ENCODE peak calls at places on chromosomes 4 and X, in five cellular contexts. U, W, Z, B and Q are unnamed samples.

GRCh38 chr4:15149842-15150592 is 147.7 kb downstream of the CPEB2 start:
- DNase-seq in U (peak), W (peak), Z (peak), B (peak), Q (peak)

GRCh38 chrX:150316564-150316963 is 46.6 kb upstream of the MAMLD1 start:
- DNase-seq in U (no peak), W (no peak), Z (peak), B (peak), Q (no peak)

GRCh38 chr4:23768541-23768940 is 121.3 kb downstream of the PPARGC1A start:
- DNase-seq in U (no peak), W (no peak), Z (no peak), B (no peak), Q (no peak)

GRCh38 chrX:56761167-56761566 is 32.1 kb downstream of the NBDY start:
- DNase-seq in U (no peak), W (peak), Z (no peak), B (no peak), Q (no peak)

GRCh38 chr4:25787891-25788331 is 74.9 kb downstream of the SEL1L3 start:
- DNase-seq in U (no peak), W (no peak), Z (peak), B (no peak), Q (no peak)

GRCh38 chrX:110316351-110317078 is 1.4 kb downstream of the AMMECR1 start:
- DNase-seq in U (no peak), W (no peak), Z (no peak), B (no peak), Q (no peak)

GRCh38 chr4:95798727-95799126 is 41.2 kb upstream of the PDHA2 start:
- DNase-seq in U (no peak), W (no peak), Z (no peak), B (no peak), Q (no peak)

GRCh38 chr4:45502471-45502870 is 621.4 kb downstream of the GABRG1 start:
- DNase-seq in U (no peak), W (no peak), Z (no peak), B (no peak), Q (no peak)

GRCh38 chrX:148049441-148049840 is 68.3 kb downstream of the FMR1NB start:
- DNase-seq in U (peak), W (no peak), Z (no peak), B (no peak), Q (peak)

GRCh38 chr4:55547461-55547770 is 707 bp upstream of the CLOCK start:
- DNase-seq in U (no peak), W (no peak), Z (no peak), B (no peak), Q (no peak)

GRCh38 chr4:101961144-101961543 is 170.6 kb downstream of the BANK1 start:
- DNase-seq in U (no peak), W (no peak), Z (no peak), B (no peak), Q (no peak)

GRCh38 chr4:40190465-40190864 is 6.4 kb upstream of the RHOH start:
- DNase-seq in U (no peak), W (no peak), Z (no peak), B (no peak), Q (no peak)

GRCh38 chrX:75522565-75523411 is at the start of gene ZDHHC15:
- DNase-seq in U (peak), W (peak), Z (no peak), B (peak), Q (no peak)

GRCh38 chr4:105471566-105472176 is 2.2 kb downstream of the PPA2 start:
- DNase-seq in U (peak), W (peak), Z (peak), B (peak), Q (peak)

GRCh38 chr4:17723648-17724047 is 57.8 kb downstream of the FAM184B start:
- DNase-seq in U (no peak), W (no peak), Z (no peak), B (no peak), Q (no peak)

GRCh38 chr4:6941796-6942195 is 32.2 kb downstream of the TBC1D14 start:
- DNase-seq in U (no peak), W (no peak), Z (no peak), B (no peak), Q (no peak)

GRCh38 chr4:40152642-40153041 is 44.2 kb upstream of the RHOH start:
- DNase-seq in U (no peak), W (no peak), Z (no peak), B (no peak), Q (no peak)

GRCh38 chr4:53450773-53451172 is 73.3 kb downstream of the FIP1L1 start:
- DNase-seq in U (no peak), W (no peak), Z (no peak), B (no peak), Q (no peak)

GRCh38 chr4:93409035-93409434 is 419.5 kb upstream of the ATOH1 start:
- DNase-seq in U (no peak), W (no peak), Z (no peak), B (no peak), Q (no peak)

GRCh38 chr4:78596111-78596742 is 44.7 kb downstream of the ANXA3 start:
- DNase-seq in U (no peak), W (peak), Z (no peak), B (no peak), Q (no peak)

GRCh38 chr4:67320645-67321044 is 224.7 kb downstream of the CENPC start:
- DNase-seq in U (no peak), W (no peak), Z (no peak), B (no peak), Q (no peak)

GRCh38 chr4:140626982-140627381 is 58.2 kb upstream of the UCP1 start:
- DNase-seq in U (no peak), W (no peak), Z (no peak), B (no peak), Q (no peak)

GRCh38 chr4:8494218-8494617 is 53.6 kb downstream of the TRMT44 start:
- DNase-seq in U (no peak), W (no peak), Z (no peak), B (no peak), Q (no peak)

GRCh38 chr4:184854673-184855072 is 28.9 kb upstream of the ACSL1 start:
- DNase-seq in U (peak), W (peak), Z (no peak), B (no peak), Q (peak)

GRCh38 chr4:107826427-107826980 is 1.8 kb downstream of the SGMS2 start:
- DNase-seq in U (no peak), W (no peak), Z (no peak), B (no peak), Q (no peak)

GRCh38 chrX:119427024-119427794 is 28.1 kb downstream of the SLC25A43 start:
- DNase-seq in U (peak), W (peak), Z (peak), B (no peak), Q (peak)

GRCh38 chrX:154712781-154713391 is 38.0 kb downstream of the GAB3 start:
- DNase-seq in U (peak), W (no peak), Z (no peak), B (no peak), Q (peak)

GRCh38 chr4:137881641-137882040 is 349.3 kb upstream of the PCDH18 start:
- DNase-seq in U (no peak), W (no peak), Z (no peak), B (no peak), Q (no peak)

GRCh38 chr4:175646802-175647201 is 165.3 kb downstream of the GPM6A start:
- DNase-seq in U (no peak), W (no peak), Z (no peak), B (no peak), Q (no peak)

GRCh38 chr4:107258359-107258758 is 222.2 kb upstream of the DKK2 start:
- DNase-seq in U (no peak), W (no peak), Z (no peak), B (no peak), Q (no peak)

GRCh38 chr4:65654976-65655375 is 15.3 kb downstream of the EPHA5 start:
- DNase-seq in U (no peak), W (no peak), Z (no peak), B (no peak), Q (no peak)

GRCh38 chrX:56797966-56798711 is 69.1 kb downstream of the NBDY start:
- DNase-seq in U (peak), W (no peak), Z (peak), B (no peak), Q (no peak)

GRCh38 chr4:138401330-138401729 is 159.2 kb upstream of the SLC7A11 start:
- DNase-seq in U (no peak), W (no peak), Z (no peak), B (peak), Q (no peak)

GRCh38 chrX:39611468-39611867 is 486.3 kb downstream of the BCOR start:
- DNase-seq in U (no peak), W (no peak), Z (no peak), B (no peak), Q (no peak)

GRCh38 chrX:79138658-79139241 is 5.7 kb upstream of the GPR174 start:
- DNase-seq in U (peak), W (peak), Z (no peak), B (no peak), Q (peak)

GRCh38 chrX:19046343-19047215 is 62.7 kb upstream of the PHKA2 start:
- DNase-seq in U (no peak), W (no peak), Z (no peak), B (no peak), Q (no peak)

GRCh38 chrX:129606918-129607317 is 47.8 kb downstream of the APLN start:
- DNase-seq in U (peak), W (peak), Z (no peak), B (peak), Q (peak)

DNA sequence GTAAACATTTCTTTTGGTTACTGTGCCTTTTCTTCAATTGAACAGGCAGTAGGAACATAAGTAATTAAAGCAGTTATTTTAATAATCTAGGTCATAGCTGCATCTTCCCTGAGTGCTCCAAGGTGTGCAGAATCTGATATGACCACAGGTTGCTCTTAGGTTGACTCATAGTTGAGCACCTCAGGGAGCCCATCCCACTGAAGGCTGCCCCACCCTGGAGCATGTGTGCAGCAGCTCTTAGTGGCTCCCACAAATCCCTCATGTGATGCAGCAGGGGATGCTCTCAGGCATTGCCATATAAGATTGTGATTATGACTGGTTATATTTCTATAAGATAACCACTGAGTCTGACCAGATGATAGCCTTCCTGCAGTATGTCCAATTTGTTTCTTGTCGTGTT is 72.3 kb downstream of the ZNF518B start:
- DNase-seq in U (no peak), W (no peak), Z (no peak), B (no peak), Q (no peak)
- TF ChIP-seq CTCF in U (no peak), W (no peak), Z (no peak), B (no peak), Q (no peak)

DNA sequence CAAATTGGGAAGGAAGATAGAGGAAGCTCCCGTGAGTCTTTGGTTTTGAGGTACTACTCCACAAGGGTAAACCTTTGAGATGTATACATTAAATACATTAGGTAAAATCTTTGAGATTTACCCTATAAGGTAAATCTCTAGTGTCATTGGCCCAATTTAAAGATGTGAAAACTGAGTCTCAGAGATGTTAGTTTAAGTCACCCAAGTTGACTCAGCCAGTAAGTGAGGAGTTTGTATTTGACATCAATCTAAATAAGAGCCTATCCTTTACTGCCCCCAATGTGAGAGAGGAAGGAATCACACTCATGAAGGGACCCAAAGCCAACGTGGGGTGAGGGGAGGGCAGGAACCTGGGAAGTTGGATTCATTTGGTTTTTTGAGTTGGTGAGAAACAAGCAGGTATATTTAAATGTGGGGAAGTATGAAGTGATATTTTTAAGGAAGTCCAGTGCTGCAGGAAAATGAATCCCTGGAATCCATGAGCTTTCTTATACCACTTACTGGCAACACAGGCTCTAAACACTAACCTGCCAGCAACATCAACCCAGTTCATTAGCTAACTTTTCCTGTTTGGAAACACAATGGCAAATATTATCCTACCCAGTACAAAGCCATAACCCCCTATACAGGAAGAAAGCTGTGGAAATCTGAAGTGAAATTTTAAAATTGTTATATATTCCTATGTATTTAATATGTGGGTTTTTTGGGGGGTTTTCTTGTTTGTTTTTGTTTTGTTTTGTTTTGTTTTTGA is 55.3 kb downstream of the PALLD start:
- DNase-seq in U (no peak), W (no peak), Z (no peak), B (no peak), Q (no peak)
- TF ChIP-seq CTCF in U (no peak), W (peak), Z (no peak), B (no peak), Q (no peak)

GRCh38 chr4:151407018-151407417 is 2.0 kb upstream of the FHIP1A start:
- DNase-seq in U (no peak), W (no peak), Z (no peak), B (no peak), Q (no peak)

GRCh38 chr4:151409470-151410313 is 716 bp downstream of the FHIP1A start:
- DNase-seq in U (no peak), W (peak), Z (peak), B (peak), Q (no peak)

GRCh38 chr4:151408380-151408629 is 671 bp upstream of the FHIP1A start:
- DNase-seq in U (peak), W (no peak), Z (no peak), B (no peak), Q (no peak)

GRCh38 chr4:151407466-151408379 is 1.3 kb upstream of the FHIP1A start:
- DNase-seq in U (peak), W (peak), Z (no peak), B (peak), Q (peak)

DNA sequence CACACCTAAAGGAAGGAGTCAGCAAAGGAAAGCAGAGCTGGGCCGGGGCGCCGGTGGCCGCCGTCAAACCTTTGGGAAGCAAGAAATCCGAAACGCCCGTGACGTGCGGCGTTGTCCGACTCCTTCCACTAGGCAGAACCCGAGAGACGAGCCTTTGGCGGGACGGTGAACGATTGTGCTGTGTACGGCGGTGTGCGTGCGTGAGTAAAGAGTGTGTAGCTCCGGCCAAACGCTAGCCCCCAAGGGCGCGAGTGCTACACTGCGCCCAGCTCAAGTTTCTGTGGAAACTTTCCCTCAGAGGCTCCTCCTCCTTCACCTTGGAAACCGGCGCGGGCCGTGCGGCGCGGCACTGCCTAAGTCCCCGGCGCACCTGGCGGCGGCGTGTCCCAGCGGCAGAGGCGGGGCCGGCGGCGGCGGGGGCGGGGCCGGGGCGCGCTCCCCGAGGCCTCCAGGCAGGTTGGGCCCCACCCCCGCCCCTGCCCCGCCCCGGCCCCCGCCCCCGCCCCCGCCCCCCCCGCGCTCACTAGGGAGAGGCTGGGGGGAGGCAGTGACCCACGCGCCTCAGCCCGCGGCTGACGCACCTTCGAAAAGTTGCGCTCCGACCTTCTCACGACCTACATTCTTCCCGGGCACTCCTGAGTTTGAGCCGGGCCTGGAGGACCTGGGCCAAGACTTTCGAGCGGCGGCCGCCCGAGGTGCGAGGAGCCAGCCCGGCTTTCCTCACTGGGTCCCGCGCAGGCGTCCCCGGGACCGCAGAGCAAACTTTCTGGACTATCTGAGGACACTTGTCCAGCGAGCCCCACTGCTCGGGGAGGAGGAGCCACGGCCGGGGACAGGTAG is at the start of gene FHIP1A:
- DNase-seq in U (peak), W (peak), Z (peak), B (peak), Q (peak)
- TF ChIP-seq CTCF in U (no peak), W (peak), Z (peak), B (peak), Q (no peak)

DNA sequence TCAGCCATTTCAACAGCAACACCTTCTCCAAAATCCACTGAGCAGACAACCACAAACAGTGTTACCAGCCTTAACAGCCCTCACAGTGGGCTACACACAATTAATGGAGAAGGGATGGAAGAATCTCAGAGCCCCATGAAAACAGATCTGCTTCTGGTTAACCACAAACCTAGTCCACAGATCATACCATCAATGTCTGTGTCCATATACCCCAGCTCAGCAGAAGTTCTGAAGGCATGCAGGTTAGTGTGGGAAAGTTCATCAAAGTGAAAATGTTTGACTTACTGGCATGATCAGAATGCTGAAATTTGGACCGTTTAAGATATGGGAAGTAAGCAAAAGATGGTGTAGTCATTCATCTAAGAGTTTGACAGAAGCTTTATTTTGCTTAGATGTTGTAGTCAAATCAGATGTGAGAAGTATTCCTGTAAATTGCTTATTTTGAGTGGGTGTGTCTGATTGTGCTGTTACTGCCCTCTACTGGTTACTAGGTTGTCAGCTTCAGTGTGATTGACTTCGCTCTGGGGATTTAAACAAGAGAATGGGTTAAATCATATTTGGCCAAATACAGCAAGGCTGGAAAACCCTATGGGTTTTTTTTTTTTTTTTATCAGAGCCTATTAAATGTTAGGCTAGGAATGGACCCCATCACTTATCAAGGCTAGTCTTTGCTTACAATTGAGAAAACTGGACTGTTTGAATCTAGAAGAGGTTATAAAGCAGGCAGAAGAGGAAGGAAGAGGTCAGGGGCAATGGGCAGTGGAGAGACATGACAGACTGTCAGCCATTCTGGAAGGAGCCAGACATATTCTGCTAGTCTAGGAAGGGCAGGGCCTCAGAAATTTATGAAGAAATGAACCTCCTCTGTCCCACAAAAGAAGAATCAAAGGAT is 130.3 kb downstream of the DIPK2B start:
- DNase-seq in U (no peak), W (peak), Z (no peak), B (no peak), Q (peak)
- TF ChIP-seq CTCF in U (peak), W (peak), Z (peak), B (peak), Q (peak)